ENCODE peak calls at places on chromosomes 1 and 21, in four cellular contexts. X is suprapubic skin, Y is tibial artery, R is fibroblast of lung. O is an unnamed sample.

GRCh38 chr1:157948547-157949152 is 44.8 kb upstream of the KIRREL1 start:
- DNase-seq in X (no peak), Y (no peak), R (peak; percentile 25), O (no peak)

GRCh38 chr1:92441316-92442311 is 45.1 kb downstream of the GFI1 start:
- DNase-seq in X (no peak), Y (no peak), R (no peak), O (no peak)

GRCh38 chr1:230831706-230832105 is 36.6 kb downstream of the C1orf198 start:
- DNase-seq in X (no peak), Y (no peak), R (no peak), O (no peak)

GRCh38 chr1:21280011-21280471 is 10.2 kb downstream of the ECE1 start:
- DNase-seq in X (no peak), Y (no peak), R (no peak), O (peak; percentile 81)

GRCh38 chr1:248688527-248689298 is 13.9 kb downstream of the OR14I1 start:
- DNase-seq in X (no peak), Y (no peak), R (no peak), O (no peak)

GRCh38 chr1:177600371-177600770 is 369.5 kb downstream of the SEC16B start:
- DNase-seq in X (no peak), Y (no peak), R (no peak), O (no peak)

GRCh38 chr1:245153081-245153644 is 1.6 kb upstream of the KIF26B start:
- DNase-seq in X (no peak), Y (no peak), R (peak; percentile 68), O (peak; percentile 87)

GRCh38 chr1:11878891-11879190 is 20.1 kb upstream of the NPPB start:
- DNase-seq in X (no peak), Y (no peak), R (no peak), O (no peak)

GRCh38 chr1:31793586-31794285 is 22.1 kb downstream of the SPOCD1 start:
- DNase-seq in X (peak; percentile 72), Y (peak; percentile 13), R (no peak), O (peak; percentile 68)

GRCh38 chr1:5998906-5999301 is 6.7 kb upstream of the NPHP4 start:
- DNase-seq in X (peak; percentile 48), Y (no peak), R (no peak), O (peak; percentile 72)

GRCh38 chr1:115117303-115117702 is 28.0 kb upstream of the TSPAN2 start:
- DNase-seq in X (no peak), Y (no peak), R (no peak), O (no peak)

GRCh38 chr1:70353641-70354331 is 736 bp downstream of the ANKRD13C start:
- DNase-seq in X (peak; percentile 83), Y (no peak), R (peak; percentile 91), O (peak; percentile 84)

GRCh38 chr1:225468270-225469020 is 40.6 kb upstream of the LBR start:
- DNase-seq in X (no peak), Y (no peak), R (no peak), O (peak; percentile 65)

GRCh38 chr1:8905582-8906191 is 27.2 kb upstream of the ENO1 start:
- DNase-seq in X (no peak), Y (no peak), R (peak; percentile 58), O (no peak)

GRCh38 chr21:45308211-45309068 is 20.7 kb upstream of the POFUT2 start:
- DNase-seq in X (no peak), Y (no peak), R (peak; percentile 88), O (peak; percentile 82)

GRCh38 chr1:221740941-221741363 is 937 bp downstream of the DUSP10 start:
- DNase-seq in X (no peak), Y (no peak), R (no peak), O (no peak)

GRCh38 chr1:217369996-217370551 is 260.8 kb downstream of the GPATCH2 start:
- DNase-seq in X (no peak), Y (no peak), R (no peak), O (no peak)

GRCh38 chr1:40256401-40257084 is 1.5 kb upstream of the ZMPSTE24 start:
- DNase-seq in X (no peak), Y (no peak), R (no peak), O (no peak)

GRCh38 chr1:151577173-151577572 is 34.7 kb upstream of the SNX27 start:
- DNase-seq in X (no peak), Y (no peak), R (no peak), O (no peak)

GRCh38 chr1:19035356-19036048 is 79.0 kb upstream of the IFFO2 start:
- DNase-seq in X (peak; percentile 24), Y (no peak), R (no peak), O (peak; percentile 36)

GRCh38 chr1:96568639-96569038 is 152.9 kb upstream of the PTBP2 start:
- DNase-seq in X (no peak), Y (no peak), R (no peak), O (no peak)

GRCh38 chr1:232221790-232222499 is 408.0 kb downstream of the SIPA1L2 start:
- DNase-seq in X (no peak), Y (no peak), R (peak; percentile 77), O (no peak)

GRCh38 chr1:3245344-3245743 is 176.3 kb downstream of the PRDM16 start:
- DNase-seq in X (no peak), Y (no peak), R (no peak), O (no peak)

GRCh38 chr1:62111084-62111483 is 83.6 kb upstream of the L1TD1 start:
- DNase-seq in X (no peak), Y (no peak), R (no peak), O (no peak)

GRCh38 chr1:247936415-247936814 is 11.7 kb downstream of the OR2AJ1 start:
- DNase-seq in X (no peak), Y (no peak), R (no peak), O (peak; percentile 75)

GRCh38 chr1:3658231-3658615 is 5.9 kb downstream of the TP73 start:
- DNase-seq in X (no peak), Y (no peak), R (no peak), O (peak; percentile 48)

GRCh38 chr1:178973671-178974091 is 52.0 kb upstream of the FAM20B start:
- DNase-seq in X (no peak), Y (no peak), R (peak; percentile 18), O (no peak)

GRCh38 chr1:14617791-14618190 is 19.3 kb downstream of the KAZN start:
- DNase-seq in X (no peak), Y (no peak), R (no peak), O (no peak)

GRCh38 chr1:14442669-14443068 is 155.8 kb upstream of the KAZN start:
- DNase-seq in X (no peak), Y (no peak), R (no peak), O (no peak)

GRCh38 chr1:193703101-193703500 is 516.7 kb upstream of the B3GALT2 start:
- DNase-seq in X (no peak), Y (no peak), R (no peak), O (no peak)

GRCh38 chr1:117895482-117896114 is 33.8 kb downstream of the GDAP2 start:
- DNase-seq in X (no peak), Y (peak; percentile 45), R (peak; percentile 80), O (no peak)

O was measured in posterior vena cava.